ENCODE peak calls at places on chromosomes 12 and 14, in four cellular contexts. One of them, this sample, is unnamed.

GRCh38 chr12:83619973-83620372 is 933.3 kb downstream of the TMTC2 start:
- DNase-seq in transverse colon: no peak
- DNase-seq in stomach: no peak
- DNase-seq in HCT116: no peak
- DNase-seq in this sample: no peak

GRCh38 chr12:113462117-113462774 is 9.4 kb downstream of the LHX5 start:
- DNase-seq in transverse colon: peak
- DNase-seq in HCT116: peak
- DNase-seq in stomach: peak
- DNase-seq in this sample: peak

GRCh38 chr12:50637870-50638481 is 125.9 kb upstream of the ATF1 start:
- DNase-seq in HCT116: no peak
- DNase-seq in transverse colon: no peak
- DNase-seq in stomach: no peak
- DNase-seq in this sample: no peak

GRCh38 chr14:101219896-101220703 is 316.6 kb upstream of the RTL1 start:
- DNase-seq in HCT116: no peak
- DNase-seq in stomach: peak
- DNase-seq in transverse colon: no peak
- DNase-seq in this sample: no peak

GRCh38 chr12:89421093-89421835 is 69.0 kb upstream of the DUSP6 start:
- DNase-seq in transverse colon: no peak
- DNase-seq in HCT116: no peak
- DNase-seq in stomach: no peak
- DNase-seq in this sample: no peak

GRCh38 chr14:103558071-103558882 is 4.2 kb downstream of the BAG5 start:
- DNase-seq in transverse colon: no peak
- DNase-seq in HCT116: no peak
- DNase-seq in stomach: no peak
- DNase-seq in this sample: no peak

GRCh38 chr14:100426331-100426730 is 103.2 kb downstream of the SLC25A47 start:
- DNase-seq in stomach: no peak
- DNase-seq in transverse colon: no peak
- DNase-seq in HCT116: no peak
- DNase-seq in this sample: no peak

GRCh38 chr12:102950107-102950949 is 7.1 kb upstream of the ASCL1 start:
- DNase-seq in HCT116: no peak
- DNase-seq in stomach: peak
- DNase-seq in transverse colon: no peak
- DNase-seq in this sample: no peak

GRCh38 chr12:81205394-81205793 is 127.5 kb downstream of the ACSS3 start:
- DNase-seq in transverse colon: no peak
- DNase-seq in HCT116: no peak
- DNase-seq in stomach: no peak
- DNase-seq in this sample: no peak

GRCh38 chr12:77608157-77608755 is 222.4 kb upstream of the NAV3 start:
- DNase-seq in transverse colon: no peak
- DNase-seq in stomach: no peak
- DNase-seq in HCT116: no peak
- DNase-seq in this sample: no peak

GRCh38 chr14:54667026-54667744 is 100.3 kb downstream of the SAMD4A start:
- DNase-seq in stomach: no peak
- DNase-seq in transverse colon: no peak
- DNase-seq in HCT116: no peak
- DNase-seq in this sample: no peak

GRCh38 chr12:28578833-28579252 is 388.6 kb downstream of the CCDC91 start:
- DNase-seq in HCT116: no peak
- DNase-seq in transverse colon: no peak
- DNase-seq in stomach: no peak
- DNase-seq in this sample: no peak

GRCh38 chr12:32893458-32893857 is 3.1 kb downstream of the PKP2 start:
- DNase-seq in HCT116: no peak
- DNase-seq in stomach: no peak
- DNase-seq in transverse colon: no peak
- DNase-seq in this sample: no peak

GRCh38 chr14:35341454-35342159 is 49.4 kb downstream of the PSMA6 start:
- DNase-seq in transverse colon: peak
- DNase-seq in stomach: peak
- DNase-seq in HCT116: peak
- DNase-seq in this sample: no peak

GRCh38 chr12:63916561-63917476 is 72.3 kb downstream of the SRGAP1 start:
- DNase-seq in HCT116: no peak
- DNase-seq in stomach: no peak
- DNase-seq in transverse colon: no peak
- DNase-seq in this sample: no peak

GRCh38 chr12:113278631-113279030 is 56.3 kb downstream of the SLC8B1 start:
- DNase-seq in stomach: no peak
- DNase-seq in HCT116: no peak
- DNase-seq in transverse colon: no peak
- DNase-seq in this sample: no peak

GRCh38 chr14:97841762-97842161 is 1044.6 kb downstream of the VRK1 start:
- DNase-seq in transverse colon: no peak
- DNase-seq in HCT116: no peak
- DNase-seq in stomach: no peak
- DNase-seq in this sample: no peak

GRCh38 chr14:21653331-21653885 is at the start of gene OR4E2:
- DNase-seq in transverse colon: no peak
- DNase-seq in stomach: no peak
- DNase-seq in HCT116: no peak
- DNase-seq in this sample: no peak

GRCh38 chr14:95034806-95035205 is 122.5 kb downstream of the DICER1 start:
- DNase-seq in stomach: no peak
- DNase-seq in HCT116: no peak
- DNase-seq in transverse colon: no peak
- DNase-seq in this sample: no peak

GRCh38 chr12:124569375-124570148 is 2.1 kb upstream of the NCOR2 start:
- DNase-seq in stomach: no peak
- DNase-seq in HCT116: no peak
- DNase-seq in transverse colon: no peak
- DNase-seq in this sample: no peak

GRCh38 chr12:19547258-19547657 is 108.0 kb downstream of the AEBP2 start:
- DNase-seq in HCT116: no peak
- DNase-seq in stomach: no peak
- DNase-seq in transverse colon: no peak
- DNase-seq in this sample: no peak

GRCh38 chr12:115426732-115427131 is 742.8 kb upstream of the TBX3 start:
- DNase-seq in transverse colon: no peak
- DNase-seq in stomach: no peak
- DNase-seq in HCT116: no peak
- DNase-seq in this sample: no peak

GRCh38 chr12:6871052-6871957 is 1.8 kb downstream of the SPSB2 start:
- DNase-seq in stomach: peak
- DNase-seq in HCT116: peak
- DNase-seq in transverse colon: peak
- DNase-seq in this sample: no peak

GRCh38 chr12:6692888-6693287 is 3.7 kb upstream of the ZNF384 start:
- DNase-seq in HCT116: no peak
- DNase-seq in stomach: no peak
- DNase-seq in transverse colon: no peak
- DNase-seq in this sample: no peak

GRCh38 chr14:23953464-23954278 is at the start of gene DHRS4:
- DNase-seq in HCT116: peak
- DNase-seq in stomach: peak
- DNase-seq in transverse colon: peak
- DNase-seq in this sample: peak

DNA sequence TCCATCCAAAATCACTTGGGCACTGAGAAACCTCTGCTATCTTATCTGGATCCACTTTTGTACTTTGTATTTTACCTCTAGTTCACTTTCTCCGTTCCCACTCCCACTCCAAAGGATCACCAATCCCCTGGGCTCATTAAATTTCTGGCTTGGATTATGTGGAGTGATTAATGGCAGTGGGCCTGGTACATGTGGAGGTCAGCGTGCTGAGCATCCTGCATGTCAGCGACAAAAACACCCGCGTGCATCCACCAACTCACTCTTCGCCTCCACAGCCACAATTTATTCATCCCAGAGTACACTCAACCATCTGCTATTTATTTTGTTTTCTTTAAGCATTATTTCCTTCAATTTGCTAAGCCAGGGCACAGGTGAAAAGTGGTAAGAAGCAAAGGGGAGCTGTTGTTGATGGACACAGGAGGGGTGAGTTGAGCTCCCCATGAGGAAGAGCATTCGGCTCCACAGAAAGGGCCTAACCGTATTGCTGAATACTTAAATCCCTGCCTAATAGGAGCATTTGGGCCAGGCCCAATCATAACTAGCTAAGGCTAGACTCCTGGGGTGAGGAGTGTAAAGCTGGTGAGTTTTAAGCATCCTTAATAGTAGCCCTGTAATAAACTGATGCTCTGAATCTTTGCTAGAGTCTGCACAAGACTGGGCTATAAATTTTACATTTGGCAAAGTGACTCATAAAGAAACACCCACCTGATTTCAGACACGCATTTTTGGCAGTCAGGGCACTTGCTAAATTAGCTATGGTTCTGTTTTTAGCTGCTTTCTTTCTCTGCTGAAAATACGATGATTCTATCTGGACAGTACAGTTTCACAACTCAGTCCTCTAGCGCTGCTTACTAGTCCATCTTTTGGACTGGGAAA is 137.8 kb downstream of the SLC25A21 start:
- DNase-seq in stomach: no peak
- DNase-seq in transverse colon: no peak
- DNase-seq in HCT116: no peak
- DNase-seq in this sample: no peak
- TF ChIP-seq POLR2AphosphoS5 in stomach: no peak
- TF ChIP-seq POLR2AphosphoS5 in transverse colon: no peak
- TF ChIP-seq POLR2AphosphoS5 in HCT116: no peak
- TF ChIP-seq POLR2AphosphoS5 in this sample: no peak

DNA sequence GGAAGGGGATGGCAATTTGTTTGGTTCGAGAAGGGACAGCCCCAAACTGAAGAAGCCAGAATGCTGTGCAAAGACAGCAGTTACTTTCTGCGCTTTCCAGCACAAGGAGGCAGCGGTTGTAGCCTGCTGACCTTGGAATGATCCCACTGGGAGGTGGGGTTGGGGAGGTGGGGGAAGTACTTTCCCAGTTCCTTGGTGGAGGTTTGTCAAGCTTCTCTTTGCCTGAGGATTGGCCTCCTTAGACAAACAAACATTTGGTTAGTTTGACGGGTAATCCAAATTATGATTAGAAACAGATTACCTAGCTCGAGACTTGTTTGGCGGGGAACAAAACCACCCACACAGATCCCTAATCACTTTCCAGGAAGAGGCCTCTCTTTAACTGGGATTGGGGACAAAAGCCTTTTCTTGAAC is 79.1 kb upstream of the EGLN3 start:
- DNase-seq in stomach: peak
- DNase-seq in transverse colon: peak
- DNase-seq in HCT116: no peak
- DNase-seq in this sample: no peak
- TF ChIP-seq POLR2AphosphoS5 in stomach: peak
- TF ChIP-seq POLR2AphosphoS5 in transverse colon: no peak
- TF ChIP-seq POLR2AphosphoS5 in HCT116: no peak
- TF ChIP-seq POLR2AphosphoS5 in this sample: no peak

GRCh38 chr12:93059288-93059687 is 130.2 kb upstream of the EEA1 start:
- DNase-seq in stomach: no peak
- DNase-seq in HCT116: no peak
- DNase-seq in transverse colon: no peak
- DNase-seq in this sample: no peak

GRCh38 chr12:93060071-93060665 is 131.1 kb upstream of the EEA1 start:
- DNase-seq in transverse colon: no peak
- DNase-seq in HCT116: no peak
- DNase-seq in stomach: no peak
- DNase-seq in this sample: peak

GRCh38 chr12:93062100-93062419 is 133.0 kb upstream of the EEA1 start:
- DNase-seq in transverse colon: no peak
- DNase-seq in stomach: no peak
- DNase-seq in HCT116: no peak
- DNase-seq in this sample: no peak

GRCh38 chr12:93061414-93062099 is 132.5 kb upstream of the EEA1 start:
- DNase-seq in HCT116: no peak
- DNase-seq in transverse colon: no peak
- DNase-seq in stomach: no peak
- DNase-seq in this sample: no peak

GRCh38 chr12:93060666-93061413 is 131.7 kb upstream of the EEA1 start:
- DNase-seq in HCT116: no peak
- DNase-seq in stomach: no peak
- DNase-seq in transverse colon: no peak
- DNase-seq in this sample: no peak
- TF ChIP-seq POLR2AphosphoS5 in HCT116: no peak
- TF ChIP-seq POLR2AphosphoS5 in stomach: no peak
- TF ChIP-seq POLR2AphosphoS5 in transverse colon: no peak
- TF ChIP-seq POLR2AphosphoS5 in this sample: no peak

GRCh38 chr12:38141861-38142260 is 174.7 kb upstream of the ALG10B start:
- DNase-seq in stomach: no peak
- DNase-seq in transverse colon: no peak
- DNase-seq in HCT116: no peak
- DNase-seq in this sample: no peak
- TF ChIP-seq POLR2AphosphoS5 in stomach: no peak
- TF ChIP-seq POLR2AphosphoS5 in transverse colon: no peak
- TF ChIP-seq POLR2AphosphoS5 in HCT116: no peak
- TF ChIP-seq POLR2AphosphoS5 in this sample: no peak

DNA sequence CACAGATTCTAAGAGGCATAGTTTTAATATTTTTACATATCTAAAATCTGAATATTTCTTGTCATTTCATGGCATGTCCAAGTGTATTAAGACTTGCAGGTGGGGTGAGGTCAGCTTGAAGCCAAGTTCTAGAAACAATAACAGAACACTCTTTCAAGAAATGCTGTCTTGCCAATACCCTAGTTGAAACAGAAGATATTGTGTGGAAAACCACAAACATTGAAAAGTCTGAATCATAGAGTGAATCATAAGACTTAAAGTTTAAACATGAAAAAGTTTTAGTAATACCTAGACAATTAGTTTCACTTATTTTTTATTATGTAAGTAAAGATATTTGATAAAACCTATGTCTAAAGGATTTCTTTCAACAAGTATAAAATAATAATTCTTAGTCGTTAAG is 191.5 kb upstream of the CAND1 start:
- DNase-seq in HCT116: no peak
- DNase-seq in stomach: no peak
- DNase-seq in transverse colon: no peak
- DNase-seq in this sample: no peak
- TF ChIP-seq POLR2AphosphoS5 in HCT116: no peak
- TF ChIP-seq POLR2AphosphoS5 in stomach: no peak
- TF ChIP-seq POLR2AphosphoS5 in transverse colon: no peak
- TF ChIP-seq POLR2AphosphoS5 in this sample: no peak

GRCh38 chr14:20580242-20580641 is 7.6 kb downstream of the RNASE11 start:
- DNase-seq in transverse colon: no peak
- DNase-seq in stomach: no peak
- DNase-seq in HCT116: no peak
- DNase-seq in this sample: no peak

GRCh38 chr14:20578784-20579502 is 8.9 kb downstream of the RNASE11 start:
- DNase-seq in transverse colon: no peak
- DNase-seq in stomach: no peak
- DNase-seq in HCT116: no peak
- DNase-seq in this sample: no peak

GRCh38 chr14:20587489-20588154 is at the start of gene RNASE11:
- DNase-seq in HCT116: no peak
- DNase-seq in transverse colon: no peak
- DNase-seq in stomach: no peak
- DNase-seq in this sample: no peak

GRCh38 chr14:20583142-20583541 is 4.7 kb downstream of the RNASE11 start:
- DNase-seq in stomach: no peak
- DNase-seq in transverse colon: no peak
- DNase-seq in HCT116: no peak
- DNase-seq in this sample: no peak

GRCh38 chr14:20583908-20584307 is 3.9 kb downstream of the RNASE11 start:
- DNase-seq in stomach: no peak
- DNase-seq in transverse colon: no peak
- DNase-seq in HCT116: no peak
- DNase-seq in this sample: no peak
- TF ChIP-seq POLR2AphosphoS5 in stomach: no peak
- TF ChIP-seq POLR2AphosphoS5 in transverse colon: no peak
- TF ChIP-seq POLR2AphosphoS5 in HCT116: no peak
- TF ChIP-seq POLR2AphosphoS5 in this sample: no peak

This sample was measured in GM12892.